ENCODE peak calls at places on chromosomes 7 and 10, in four cellular contexts. F, S, P and G are unnamed samples.

GRCh38 chr7:74410772-74411171 is 42.9 kb upstream of the GTF2IRD1 start:
- DNase-seq in F (no peak), S (no peak), P (no peak), G (no peak)

GRCh38 chr7:13282377-13282980 is 595.0 kb downstream of the ARL4A start:
- DNase-seq in F (no peak), S (peak), P (no peak), G (no peak)

GRCh38 chr10:122301055-122301810 is 30.1 kb downstream of the BTBD16 start:
- DNase-seq in F (no peak), S (peak), P (no peak), G (no peak)

GRCh38 chr7:20449146-20449648 is 118.5 kb downstream of the ITGB8 start:
- DNase-seq in F (no peak), S (no peak), P (no peak), G (no peak)

GRCh38 chr7:67344481-67345193 is 348.0 kb downstream of the TYW1 start:
- DNase-seq in F (no peak), S (peak), P (no peak), G (no peak)

GRCh38 chr10:52678611-52679010 is 94.0 kb downstream of the MBL2 start:
- DNase-seq in F (no peak), S (no peak), P (no peak), G (no peak)

GRCh38 chr10:50946991-50947781 is 61.8 kb upstream of the A1CF start:
- DNase-seq in F (no peak), S (no peak), P (no peak), G (no peak)

GRCh38 chr7:96238474-96238873 is 83.4 kb downstream of the SLC25A13 start:
- DNase-seq in F (no peak), S (no peak), P (no peak), G (no peak)

GRCh38 chr7:139648941-139649425 is 125.5 kb downstream of the CLEC2L start:
- DNase-seq in F (no peak), S (no peak), P (no peak), G (no peak)

GRCh38 chr7:118153551-118154177 is 30.3 kb upstream of the LSM8 start:
- DNase-seq in F (peak), S (peak), P (no peak), G (peak)

GRCh38 chr7:1712907-1713501 is 42.9 kb downstream of the ELFN1 start:
- DNase-seq in F (no peak), S (no peak), P (no peak), G (no peak)

GRCh38 chr10:16521311-16522016 is at the start of gene C1QL3:
- DNase-seq in F (no peak), S (peak), P (no peak), G (no peak)

GRCh38 chr10:121179006-121179405 is 327.8 kb downstream of the WDR11 start:
- DNase-seq in F (no peak), S (peak), P (no peak), G (no peak)

GRCh38 chr10:101566333-101567164 is 21.5 kb downstream of the POLL start:
- DNase-seq in F (no peak), S (no peak), P (peak), G (no peak)
- H3K4me3 ChIP-seq in F (no peak), S (no peak), P (peak), G (no peak)

DNA sequence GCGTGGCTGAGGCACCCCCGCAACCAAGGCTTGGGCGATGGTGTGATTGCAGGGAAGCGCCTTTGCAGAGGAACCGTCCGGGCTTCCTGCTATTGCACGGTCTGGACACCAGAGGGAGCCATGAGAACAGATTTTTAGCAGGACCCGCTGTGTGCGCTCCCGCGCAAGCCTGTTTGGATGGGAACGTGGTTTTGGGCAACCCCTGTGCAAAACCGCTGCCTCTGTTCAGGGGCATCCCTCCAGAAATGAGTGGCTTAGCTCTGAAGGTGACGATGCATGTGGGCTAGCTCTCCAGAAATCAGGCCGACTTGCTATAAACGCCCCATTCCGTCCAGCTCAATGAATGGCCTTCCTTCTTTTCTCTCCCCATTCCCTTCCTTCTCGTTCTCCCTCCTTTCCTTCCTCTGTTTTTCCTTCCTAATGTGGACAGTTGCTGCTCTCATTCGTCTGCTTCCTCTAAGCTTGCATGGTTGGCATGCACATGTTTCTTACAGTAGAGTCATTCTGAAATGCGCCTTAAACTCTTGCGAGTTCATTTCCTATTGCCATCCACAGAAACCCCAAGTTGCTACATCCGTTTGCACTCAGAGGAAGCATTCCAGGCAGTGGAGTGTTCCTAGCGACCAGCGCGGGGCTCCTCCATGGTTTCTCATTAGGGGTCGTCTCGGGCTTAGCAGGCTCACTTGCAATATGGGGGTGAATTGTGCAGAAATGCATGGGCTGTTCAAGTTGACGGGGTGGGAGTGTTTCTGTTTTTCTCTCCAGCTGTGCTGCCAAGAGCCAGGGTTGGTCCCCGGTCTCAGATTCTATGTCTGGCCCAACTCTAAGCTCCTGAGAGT is 302.5 kb upstream of the GALNT17 start:
- DNase-seq in F (peak), S (peak), P (peak), G (peak)
- H3K4me3 ChIP-seq in F (no peak), S (no peak), P (peak), G (peak)

GRCh38 chr7:43692582-43693373 is 36.5 kb downstream of the COA1 start:
- DNase-seq in F (no peak), S (peak), P (no peak), G (no peak)

GRCh38 chr7:43691611-43692010 is 37.7 kb downstream of the COA1 start:
- DNase-seq in F (no peak), S (no peak), P (no peak), G (no peak)

GRCh38 chr7:43693687-43694398 is 35.5 kb downstream of the COA1 start:
- DNase-seq in F (no peak), S (peak), P (no peak), G (no peak)

GRCh38 chr7:43697690-43698089 is 31.6 kb downstream of the COA1 start:
- DNase-seq in F (no peak), S (peak), P (no peak), G (no peak)

DNA sequence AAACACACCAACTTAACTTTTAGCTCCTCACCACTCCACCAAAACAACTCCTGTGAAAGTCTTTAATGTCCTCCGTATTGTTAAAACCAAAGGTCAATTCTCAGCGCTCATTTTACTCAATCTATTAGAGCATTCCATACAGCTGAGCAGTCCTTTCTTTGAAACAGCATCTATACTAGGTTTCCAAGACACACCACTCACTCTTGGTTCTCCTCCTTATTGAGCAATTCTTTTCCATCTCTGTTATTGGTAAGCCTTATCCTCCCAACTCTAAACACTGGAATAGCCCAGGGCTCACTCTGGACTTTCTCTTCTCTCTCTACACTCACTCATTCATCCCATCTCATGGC is 34.9 kb downstream of the COA1 start:
- DNase-seq in F (no peak), S (peak), P (no peak), G (no peak)
- H3K4me3 ChIP-seq in F (no peak), S (no peak), P (no peak), G (no peak)

GRCh38 chr10:29635711-29636144 is 957 bp upstream of the SVIL start:
- DNase-seq in F (peak), S (no peak), P (no peak), G (no peak)
- H3K4me3 ChIP-seq in F (no peak), S (no peak), P (no peak), G (no peak)

GRCh38 chr10:57982091-57982490 is 285.6 kb downstream of the IPMK start:
- DNase-seq in F (no peak), S (no peak), P (no peak), G (no peak)

GRCh38 chr10:57977262-57977661 is 290.4 kb downstream of the IPMK start:
- DNase-seq in F (no peak), S (no peak), P (no peak), G (no peak)

GRCh38 chr10:57979986-57980385 is 287.7 kb downstream of the IPMK start:
- DNase-seq in F (no peak), S (no peak), P (no peak), G (no peak)

GRCh38 chr10:57983226-57983870 is 284.3 kb downstream of the IPMK start:
- DNase-seq in F (no peak), S (peak), P (no peak), G (no peak)

DNA sequence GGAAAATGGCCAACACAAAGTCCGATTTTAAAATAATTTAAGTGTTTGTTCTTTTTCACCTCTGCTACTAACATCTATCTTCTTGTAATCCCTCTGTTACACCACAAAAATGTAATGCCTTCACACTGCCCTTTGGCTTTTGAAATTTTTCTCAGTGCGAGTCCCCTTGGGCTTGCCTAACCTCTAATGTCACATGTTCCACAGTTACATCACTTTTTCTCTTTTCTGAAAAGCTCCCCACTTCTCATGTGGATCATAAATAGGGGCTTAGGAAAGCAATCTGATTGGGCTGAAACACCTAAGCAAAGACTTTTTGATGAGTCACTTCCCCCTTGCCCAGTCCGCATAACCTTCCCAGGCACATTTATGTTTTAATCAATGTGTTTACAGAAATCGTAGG is 288.2 kb downstream of the IPMK start:
- DNase-seq in F (no peak), S (no peak), P (no peak), G (no peak)
- H3K4me3 ChIP-seq in F (no peak), S (no peak), P (no peak), G (no peak)

GRCh38 chr7:99094369-99094768 is 49.5 kb downstream of the SMURF1 start:
- DNase-seq in F (no peak), S (no peak), P (no peak), G (no peak)
- H3K4me3 ChIP-seq in F (no peak), S (no peak), P (no peak), G (no peak)

GRCh38 chr10:88006261-88006660 is 142.8 kb downstream of the PTEN start:
- DNase-seq in F (no peak), S (no peak), P (no peak), G (no peak)
- H3K4me3 ChIP-seq in F (no peak), S (no peak), P (no peak), G (no peak)

DNA sequence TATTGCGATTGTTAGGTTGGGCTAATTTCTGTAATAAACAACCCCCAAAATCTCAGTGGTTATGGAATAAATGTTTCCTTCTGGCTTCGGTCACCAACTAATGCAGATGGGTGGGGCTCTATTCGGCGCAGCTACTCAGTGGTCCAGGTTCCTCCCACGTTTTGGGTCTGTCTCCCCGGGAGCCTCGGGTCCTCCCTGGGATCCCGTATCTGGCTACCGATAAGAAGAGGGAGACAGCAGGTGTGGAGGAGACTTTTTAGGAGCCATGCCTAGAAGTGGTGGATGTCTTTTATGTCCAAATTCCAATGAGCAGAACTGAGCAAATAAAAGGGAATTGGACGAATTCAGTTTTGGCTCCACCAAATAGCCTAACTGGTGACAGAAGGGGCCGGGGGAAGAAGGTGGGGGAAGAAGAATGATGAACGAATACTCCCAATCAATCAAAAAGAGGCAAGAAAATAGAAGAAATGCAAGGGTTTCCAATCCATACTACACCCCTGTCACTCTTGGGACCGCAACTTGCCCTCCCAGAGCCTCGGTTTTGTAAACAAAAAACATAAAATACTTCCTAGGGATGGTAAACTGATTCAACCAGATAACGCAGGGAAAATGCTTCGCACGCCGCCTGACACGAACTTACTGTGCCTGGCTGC is 498 bp upstream of the C10orf53 start:
- DNase-seq in F (no peak), S (no peak), P (no peak), G (no peak)
- H3K4me3 ChIP-seq in F (no peak), S (no peak), P (peak), G (no peak)

GRCh38 chr10:69858201-69858600 is 56.5 kb downstream of the COL13A1 start:
- DNase-seq in F (no peak), S (no peak), P (no peak), G (no peak)

GRCh38 chr10:69860290-69860689 is 58.6 kb downstream of the COL13A1 start:
- DNase-seq in F (no peak), S (no peak), P (no peak), G (peak)

GRCh38 chr10:69855346-69856163 is 53.8 kb downstream of the COL13A1 start:
- DNase-seq in F (no peak), S (no peak), P (peak), G (no peak)

GRCh38 chr10:69854685-69855345 is 53.1 kb downstream of the COL13A1 start:
- DNase-seq in F (no peak), S (no peak), P (no peak), G (no peak)

GRCh38 chr10:69856601-69857166 is 55.0 kb downstream of the COL13A1 start:
- DNase-seq in F (no peak), S (no peak), P (no peak), G (no peak)
- H3K4me3 ChIP-seq in F (no peak), S (no peak), P (no peak), G (no peak)

GRCh38 chr10:8137272-8137680 is 82.8 kb downstream of the GATA3 start:
- DNase-seq in F (peak), S (no peak), P (no peak), G (no peak)
- H3K4me3 ChIP-seq in F (peak), S (no peak), P (no peak), G (no peak)